ENCODE peak calls at places on chromosome 20, in six cellular contexts. O, L, K, I, Q and X are unnamed samples.

GRCh38 chr20:34516874-34517542 is 786 bp downstream of the DYNLRB1 start:
- DNase-seq in O (no peak), L (peak), K (no peak), I (peak), Q (peak), X (no peak)

GRCh38 chr20:34491226-34491931 is 24.8 kb upstream of the DYNLRB1 start:
- DNase-seq in O (no peak), L (no peak), K (no peak), I (no peak), Q (no peak), X (no peak)

GRCh38 chr20:41889125-41889870 is 271.1 kb upstream of the CHD6 start:
- DNase-seq in O (no peak), L (no peak), K (no peak), I (no peak), Q (no peak), X (no peak)

GRCh38 chr20:25061103-25061799 is 3.3 kb upstream of the ACSS1 start:
- DNase-seq in O (no peak), L (no peak), K (no peak), I (no peak), Q (no peak), X (no peak)

GRCh38 chr20:40728470-40728869 is 39.4 kb upstream of the MAFB start:
- DNase-seq in O (no peak), L (no peak), K (no peak), I (no peak), Q (no peak), X (no peak)

GRCh38 chr20:23445596-23446217 is 6.2 kb downstream of the CSTL1 start:
- DNase-seq in O (no peak), L (peak), K (no peak), I (no peak), Q (no peak), X (no peak)

GRCh38 chr20:35773154-35773751 is 1.4 kb downstream of the PHF20 start:
- DNase-seq in O (peak), L (peak), K (no peak), I (no peak), Q (no peak), X (no peak)

GRCh38 chr20:24658920-24659660 is 189.7 kb downstream of the SYNDIG1 start:
- DNase-seq in O (no peak), L (no peak), K (no peak), I (no peak), Q (peak), X (peak)

GRCh38 chr20:58777657-58778056 is 73.0 kb downstream of the GNAS-AS1 start:
- DNase-seq in O (no peak), L (no peak), K (no peak), I (no peak), Q (no peak), X (no peak)

GRCh38 chr20:54848262-54848661 is 372.9 kb downstream of the DOK5 start:
- DNase-seq in O (no peak), L (no peak), K (no peak), I (no peak), Q (no peak), X (no peak)

GRCh38 chr20:953742-954141 is 37.6 kb upstream of the ANGPT4 start:
- DNase-seq in O (no peak), L (peak), K (no peak), I (no peak), Q (no peak), X (no peak)

GRCh38 chr20:54292186-54292585 is 84.3 kb downstream of the PFDN4 start:
- DNase-seq in O (no peak), L (no peak), K (no peak), I (no peak), Q (no peak), X (no peak)

GRCh38 chr20:63980317-63980805 is 571 bp upstream of the PRPF6 start:
- DNase-seq in O (peak), L (no peak), K (no peak), I (no peak), Q (no peak), X (no peak)

GRCh38 chr20:33947709-33948295 is 45.9 kb upstream of the RALY start:
- DNase-seq in O (peak), L (peak), K (no peak), I (peak), Q (no peak), X (no peak)

GRCh38 chr20:31815408-31816188 is 3.6 kb upstream of the MYLK2 start:
- DNase-seq in O (no peak), L (peak), K (no peak), I (no peak), Q (no peak), X (no peak)

GRCh38 chr20:57990396-57990987 is 238.0 kb downstream of the ANKRD60 start:
- DNase-seq in O (no peak), L (peak), K (no peak), I (no peak), Q (no peak), X (no peak)

GRCh38 chr20:39823239-39823638 is 861.1 kb downstream of the DHX35 start:
- DNase-seq in O (no peak), L (peak), K (no peak), I (no peak), Q (no peak), X (no peak)

GRCh38 chr20:25237610-25238318 is 10.1 kb upstream of the PYGB start:
- DNase-seq in O (no peak), L (peak), K (no peak), I (peak), Q (peak), X (no peak)

GRCh38 chr20:58647814-58648501 is 3.1 kb upstream of the STX16 start:
- DNase-seq in O (no peak), L (peak), K (no peak), I (no peak), Q (no peak), X (no peak)

GRCh38 chr20:58688838-58689237 is 3.8 kb upstream of the NPEPL1 start:
- DNase-seq in O (no peak), L (no peak), K (no peak), I (no peak), Q (no peak), X (peak)

GRCh38 chr20:8218861-8219260 is 86.8 kb downstream of the PLCB1 start:
- DNase-seq in O (no peak), L (peak), K (no peak), I (no peak), Q (no peak), X (no peak)

GRCh38 chr20:51404297-51405060 is 138.0 kb downstream of the NFATC2 start:
- DNase-seq in O (peak), L (no peak), K (peak), I (peak), Q (peak), X (no peak)

GRCh38 chr20:38982291-38982690 is 20.1 kb downstream of the DHX35 start:
- DNase-seq in O (no peak), L (peak), K (no peak), I (no peak), Q (no peak), X (no peak)